ENCODE peak calls at places on chromosome 7, in five cellular contexts. H is B cell, L is AG09309, K is epithelial cell of esophagus, X is NCI-H1092. J is an unnamed sample.

GRCh38 chr7:44969701-44970494 is 8.9 kb downstream of the MYO1G start:
- DNase-seq in K (no peak), L (no peak), X (no peak), H (peak; percentile 14), J (no peak)

GRCh38 chr7:2621948-2622640 is 9.7 kb upstream of the TTYH3 start:
- DNase-seq in K (no peak), L (no peak), H (no peak), X (peak; percentile 34), J (no peak)

GRCh38 chr7:94656925-94657731 is 1.2 kb upstream of the SGCE start:
- DNase-seq in X (no peak), L (no peak), K (peak; percentile 45), H (peak; percentile 47), J (peak; percentile 13)

GRCh38 chr7:130887182-130888016 is 153.4 kb upstream of the KLF14 start:
- DNase-seq in H (no peak), K (peak; percentile 79), X (no peak), L (peak; percentile 67), J (no peak)

GRCh38 chr7:30917216-30917893 is 5.7 kb downstream of the AQP1 start:
- DNase-seq in K (no peak), L (no peak), H (no peak), X (no peak), J (no peak)

GRCh38 chr7:55344840-55345239 is 20.3 kb upstream of the LANCL2 start:
- DNase-seq in H (no peak), K (no peak), X (no peak), L (no peak), J (no peak)

GRCh38 chr7:8146156-8146555 is 115.8 kb downstream of the ICA1 start:
- DNase-seq in H (no peak), K (no peak), L (no peak), X (no peak), J (no peak)

GRCh38 chr7:103613655-103614642 is 167.9 kb upstream of the SLC26A5 start:
- DNase-seq in H (no peak), K (peak; percentile 26), L (no peak), X (no peak), J (no peak)

GRCh38 chr7:28038175-28038855 is 142.3 kb downstream of the JAZF1 start:
- DNase-seq in K (no peak), L (no peak), H (no peak), X (no peak), J (no peak)

GRCh38 chr7:151808296-151809155 is 68.4 kb downstream of the PRKAG2 start:
- DNase-seq in K (peak; percentile 93), L (no peak), H (no peak), X (peak; percentile 60), J (no peak)

GRCh38 chr7:320297-320696 is 30.3 kb downstream of the FOXL3 start:
- DNase-seq in H (no peak), L (no peak), X (no peak), K (no peak), J (no peak)

GRCh38 chr7:2242541-2243482 is 786 bp downstream of the NUDT1 start:
- DNase-seq in L (no peak), H (no peak), K (no peak), X (no peak), J (no peak)

GRCh38 chr7:74424291-74424880 is 29.3 kb upstream of the GTF2IRD1 start:
- DNase-seq in X (no peak), K (no peak), H (no peak), L (no peak), J (no peak)

GRCh38 chr7:32219416-32219815 is 149.2 kb upstream of the PDE1C start:
- DNase-seq in X (no peak), K (no peak), L (no peak), H (no peak), J (no peak)

GRCh38 chr7:36151921-36152755 is 916 bp upstream of the EEPD1 start:
- DNase-seq in H (no peak), L (no peak), X (no peak), K (no peak), J (no peak)

GRCh38 chr7:130141161-130141857 is 63.9 kb downstream of the TMEM209 start:
- DNase-seq in K (peak; percentile 42), L (no peak), H (peak; percentile 70), X (no peak), J (no peak)

GRCh38 chr7:7563269-7563668 is 3.4 kb upstream of the MIOS start:
- DNase-seq in K (peak; percentile 36), H (no peak), X (no peak), L (no peak), J (no peak)

GRCh38 chr7:20220824-20221547 is 3.8 kb upstream of the MACC1 start:
- DNase-seq in L (peak; percentile 98), X (no peak), K (peak; percentile 50), H (no peak), J (no peak)

GRCh38 chr7:90455163-90456030 is 14.0 kb upstream of the PTTG1IP2 start:
- DNase-seq in X (peak; percentile 51), H (no peak), K (peak; percentile 54), L (no peak), J (no peak)

GRCh38 chr7:54778696-54779285 is 19.8 kb upstream of the SEC61G start:
- DNase-seq in X (no peak), L (no peak), K (peak; percentile 14), H (no peak), J (no peak)

GRCh38 chr7:155798673-155799439 is 13.4 kb downstream of the SHH start:
- DNase-seq in X (peak; percentile 39), K (no peak), L (no peak), H (no peak), J (no peak)

J was measured in activated naive CD4-positive, alpha-beta T cell treated with anti-CD3 and anti-CD28 coated beads, Interleukin-2, amount 50 U/mL, for 72 hours.